ENCODE peak calls at places on chromosomes 6 and 20, in five cellular contexts. T, B, D, G and M are unnamed samples.

GRCh38 chr20:5557123-5557522 is 193.1 kb upstream of the SHLD1 start:
- DNase-seq in G (peak; percentile 83), B (peak; percentile 17), T (peak; percentile 61), D (peak; percentile 75), M (peak; percentile 76)

GRCh38 chr20:37522258-37523011 is 1.4 kb downstream of the NNAT start:
- DNase-seq in T (no peak), D (no peak), G (no peak), B (peak; percentile 67), M (peak; percentile 95)

GRCh38 chr20:50304501-50304856 is 113.8 kb downstream of the CEBPB start:
- DNase-seq in G (no peak), T (no peak), B (peak; percentile 80), D (no peak), M (no peak)

GRCh38 chr6:9766240-9766915 is 648.5 kb downstream of the TFAP2A start:
- DNase-seq in T (no peak), G (no peak), D (no peak), B (peak; percentile 52), M (no peak)

GRCh38 chr6:35247642-35248231 is 11.8 kb upstream of the ZNF76 start:
- DNase-seq in T (no peak), B (no peak), G (no peak), D (no peak), M (no peak)

GRCh38 chr6:15504581-15505350 is 158.1 kb downstream of the DTNBP1 start:
- DNase-seq in T (no peak), D (no peak), B (peak; percentile 96), G (no peak), M (no peak)

GRCh38 chr20:8757146-8757545 is 311.7 kb upstream of the PLCB4 start:
- DNase-seq in B (peak; percentile 84), T (no peak), D (no peak), G (no peak), M (no peak)

GRCh38 chr20:53708129-53708968 is 114.7 kb upstream of the ZNF217 start:
- DNase-seq in D (peak; percentile 38), G (no peak), B (peak; percentile 92), T (peak; percentile 16), M (no peak)

GRCh38 chr6:90008908-90009501 is 114.7 kb downstream of the GJA10 start:
- DNase-seq in G (no peak), T (no peak), B (peak; percentile 87), D (no peak), M (no peak)

GRCh38 chr6:110761371-110761770 is 53.9 kb downstream of the CDK19 start:
- DNase-seq in G (no peak), D (no peak), T (no peak), B (no peak), M (no peak)

GRCh38 chr6:86331889-86332288 is 605.4 kb upstream of the HTR1E start:
- DNase-seq in B (no peak), G (no peak), D (no peak), T (no peak), M (peak; percentile 5)

GRCh38 chr6:162371133-162371532 is 356.4 kb downstream of the PRKN start:
- DNase-seq in G (no peak), B (no peak), D (no peak), T (no peak), M (peak; percentile 10)

GRCh38 chr6:163427498-163428254 is 13.2 kb downstream of the QKI start:
- DNase-seq in B (peak; percentile 78), D (peak; percentile 31), T (peak; percentile 57), G (peak; percentile 60), M (peak; percentile 63)

GRCh38 chr6:23826587-23826986 is 299.4 kb upstream of the NRSN1 start:
- DNase-seq in D (no peak), B (no peak), G (peak; percentile 17), T (no peak), M (no peak)

GRCh38 chr6:110999634-111000270 is 17.9 kb downstream of the RPF2 start:
- DNase-seq in B (peak; percentile 11), T (peak; percentile 16), D (peak; percentile 31), G (peak; percentile 60), M (peak; percentile 16)

GRCh38 chr6:159107451-159108260 is 61.5 kb upstream of the FNDC1 start:
- DNase-seq in G (peak; percentile 89), T (no peak), D (peak; percentile 98), B (no peak), M (no peak)

GRCh38 chr20:4509825-4510522 is 211.7 kb upstream of the PRND start:
- DNase-seq in D (no peak), G (no peak), T (no peak), B (peak; percentile 52), M (no peak)

GRCh38 chr6:134669531-134669930 is 280.4 kb downstream of the ALDH8A1 start:
- DNase-seq in B (no peak), T (no peak), D (no peak), G (no peak), M (no peak)

GRCh38 chr6:76697585-76697984 is 625.1 kb upstream of the IMPG1 start:
- DNase-seq in D (no peak), G (no peak), B (peak; percentile 5), T (peak; percentile 27), M (peak; percentile 67)

GRCh38 chr6:13300649-13301590 is 27.4 kb downstream of the TBC1D7 start:
- DNase-seq in B (no peak), T (no peak), D (no peak), G (no peak), M (no peak)

GRCh38 chr20:7151666-7152065 is 384.2 kb downstream of the BMP2 start:
- DNase-seq in G (no peak), B (peak; percentile 13), T (no peak), D (no peak), M (no peak)

GRCh38 chr20:15528386-15529111 is 1044.7 kb downstream of the KIF16B start:
- DNase-seq in G (no peak), T (no peak), B (peak; percentile 13), D (no peak), M (no peak)

GRCh38 chr6:132687306-132687705 is 26.5 kb downstream of the VNN1 start:
- DNase-seq in B (peak; percentile 59), G (no peak), T (no peak), D (no peak), M (no peak)

GRCh38 chr20:7912551-7912950 is 27.7 kb downstream of the HAO1 start:
- DNase-seq in B (no peak), T (no peak), G (no peak), D (no peak), M (no peak)

GRCh38 chr6:37160922-37161778 is 8.8 kb upstream of the PIM1 start:
- DNase-seq in T (no peak), B (peak; percentile 86), G (peak; percentile 57), D (peak; percentile 67), M (no peak)

GRCh38 chr6:71929047-71929446 is 42.7 kb downstream of the RIMS1 start:
- DNase-seq in B (no peak), D (no peak), G (no peak), T (no peak), M (peak; percentile 66)

GRCh38 chr20:1451092-1451491 is 15.6 kb downstream of the NSFL1C start:
- DNase-seq in T (no peak), G (no peak), B (no peak), D (no peak), M (no peak)

GRCh38 chr6:42197574-42198362 is 3.0 kb upstream of the GUCA1B start:
- DNase-seq in D (no peak), B (peak; percentile 87), T (no peak), G (no peak), M (no peak)

GRCh38 chr20:38534756-38535155 is 46.2 kb upstream of the ADIG start:
- DNase-seq in B (no peak), D (no peak), T (no peak), G (no peak), M (no peak)

GRCh38 chr6:16331328-16332174 is 93.2 kb downstream of the GMPR start:
- DNase-seq in G (peak; percentile 91), D (peak; percentile 63), T (peak; percentile 77), B (peak; percentile 73), M (peak; percentile 85)

GRCh38 chr6:73984851-73985250 is 288.8 kb downstream of the CD109 start:
- DNase-seq in G (no peak), T (no peak), D (no peak), B (no peak), M (no peak)

GRCh38 chr20:13200767-13201500 is 20.1 kb upstream of the ISM1 start:
- DNase-seq in D (no peak), T (peak; percentile 92), G (no peak), B (no peak), M (peak; percentile 25)

GRCh38 chr6:83062225-83062624 is 3.4 kb downstream of the UBE3D start:
- DNase-seq in T (peak; percentile 66), D (no peak), B (peak; percentile 39), G (no peak), M (peak; percentile 34)

GRCh38 chr6:169455470-169455869 is 201.8 kb upstream of the THBS2 start:
- DNase-seq in D (no peak), G (no peak), B (no peak), T (no peak), M (no peak)

GRCh38 chr20:25283221-25283951 is 35.5 kb downstream of the PYGB start:
- DNase-seq in T (no peak), D (no peak), B (no peak), G (no peak), M (no peak)
- H3K4me2 ChIP-seq in T (no peak overlapping the region), D (no peak overlapping the region), B (no peak overlapping the region), G (no peak overlapping the region), M (no peak overlapping the region)

GRCh38 chr6:18454446-18454845 is 67.3 kb downstream of the RNF144B start:
- DNase-seq in B (no peak), G (no peak), D (no peak), T (no peak), M (no peak)
- H3K79me2 ChIP-seq in B (no peaks in the 10 kb centered on the region), G (peaks cover 43% of the 10 kb centered on the region), D (peaks cover 90% of the 10 kb centered on the region), T (no peaks in the 10 kb centered on the region), M (no peaks in the 10 kb centered on the region)

GRCh38 chr6:153960741-153961140 is 78.3 kb upstream of the OPRM1 start:
- DNase-seq in B (no peak), T (no peak), D (no peak), G (no peak), M (no peak)

GRCh38 chr6:153962548-153962947 is 76.5 kb upstream of the OPRM1 start:
- DNase-seq in G (no peak), T (no peak), B (no peak), D (no peak), M (no peak)

GRCh38 chr6:153963352-153963751 is 75.7 kb upstream of the OPRM1 start:
- DNase-seq in B (no peak), D (no peak), G (no peak), T (peak; percentile 2), M (peak; percentile 36)

DNA sequence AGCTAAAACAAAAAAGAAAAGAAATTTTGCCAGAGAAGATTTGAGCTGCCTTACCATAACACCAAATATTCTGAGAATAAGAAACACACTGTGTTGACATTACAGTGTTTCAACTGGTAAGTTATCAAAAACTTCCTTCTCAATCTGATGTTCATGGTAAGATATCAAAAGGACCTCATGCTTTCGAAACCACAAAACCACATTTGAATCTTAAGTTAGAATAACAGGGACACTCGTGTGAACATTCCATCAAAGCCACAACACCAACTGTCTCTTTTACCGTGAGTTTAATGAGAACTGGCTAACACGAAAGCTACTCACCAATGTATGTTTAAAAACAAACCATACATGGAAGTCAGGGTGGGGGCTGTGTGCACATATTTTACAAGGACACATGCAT is 73.0 kb upstream of the OPRM1 start:
- DNase-seq in B (peak; percentile 47), G (no peak), D (no peak), T (no peak), M (no peak)
- H3K4me2 ChIP-seq in B (no peak overlapping the region), G (no peak overlapping the region), D (no peak overlapping the region), T (no peak overlapping the region), M (no peak overlapping the region)

DNA sequence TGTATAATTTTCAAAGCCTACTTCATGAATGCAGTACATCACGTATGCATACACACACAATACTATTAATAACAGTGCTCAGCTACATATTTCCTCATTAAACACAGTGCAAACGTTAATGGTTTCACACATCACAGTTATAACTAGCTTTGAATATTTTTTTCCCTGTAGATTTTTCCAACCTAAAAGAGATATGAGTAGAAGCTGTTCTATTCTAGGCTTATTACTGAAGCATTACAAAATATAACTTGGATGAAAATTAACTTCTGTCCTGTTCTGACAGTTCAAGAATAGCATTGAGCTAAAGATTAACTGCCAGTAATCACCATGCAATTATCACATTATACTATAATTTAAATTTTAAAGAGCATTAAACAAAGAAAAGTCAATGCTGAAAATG is 6.2 kb downstream of the LMBRD1 start:
- DNase-seq in G (peak; percentile 59), B (no peak), D (no peak), T (no peak), M (no peak)
- H3K79me2 ChIP-seq in G (peaks cover 93% of the 10 kb centered on the region), B (no peaks in the 10 kb centered on the region), D (peaks cover 46% of the 10 kb centered on the region), T (peaks cover 56% of the 10 kb centered on the region), M (peaks cover 44% of the 10 kb centered on the region)